ENCODE peak calls at places on chromosomes 5 and 9, in five cellular contexts. A is CD8-positive, alpha-beta T cell; G is cardiac muscle cell; O is heart right ventricle; D is trophoblast cell. Q is an unnamed sample.
A peak's percentile ranks its signal among the peaks of the same experiment; 100 is the strongest.

GRCh38 chr9:99050924-99051323 is 54.0 kb upstream of the TGFBR1 start:
- DNase-seq in A (no peak), G (no peak), O (no peak), D (no peak), Q (no peak)

GRCh38 chr5:73336366-73336765 is 112.2 kb downstream of the FOXD1 start:
- DNase-seq in A (no peak), G (no peak), O (no peak), D (no peak), Q (no peak)

GRCh38 chr5:93621340-93621872 is 38.4 kb downstream of the NR2F1 start:
- DNase-seq in A (no peak), G (no peak), O (peak; percentile 79), D (peak; percentile 83), Q (no peak)

GRCh38 chr9:124716795-124717194 is 54.3 kb downstream of the NR6A1 start:
- DNase-seq in A (no peak), G (no peak), O (no peak), D (no peak), Q (no peak)

GRCh38 chr9:129550199-129550839 is 70.6 kb downstream of the C9orf50 start:
- DNase-seq in A (no peak), G (peak; percentile 80), O (peak; percentile 76), D (peak; percentile 61), Q (peak; percentile 58)

GRCh38 chr9:81605154-81605670 is 84.1 kb downstream of the TLE1 start:
- DNase-seq in A (no peak), G (no peak), O (no peak), D (peak; percentile 92), Q (no peak)

GRCh38 chr9:39588056-39588814 is 232.8 kb downstream of the SPATA31A1 start:
- DNase-seq in A (no peak), G (no peak), O (no peak), D (no peak), Q (no peak)

GRCh38 chr9:34049630-34050384 is 1.1 kb upstream of the UBAP2 start:
- DNase-seq in A (no peak), G (peak; percentile 28), O (peak; percentile 8), D (no peak), Q (no peak)

GRCh38 chr5:96661101-96661840 is 905 bp upstream of the CAST start:
- DNase-seq in A (peak; percentile 63), G (peak; percentile 16), O (peak; percentile 20), D (peak; percentile 48), Q (no peak)

GRCh38 chr5:83450183-83450839 is 21.2 kb upstream of the VCAN start:
- DNase-seq in A (no peak), G (no peak), O (peak; percentile 14), D (no peak), Q (no peak)

GRCh38 chr9:127175764-127176163 is 53.3 kb upstream of the ANGPTL2 start:
- DNase-seq in A (peak; percentile 7), G (no peak), O (no peak), D (no peak), Q (no peak)

GRCh38 chr5:32805966-32806626 is 95.0 kb downstream of the NPR3 start:
- DNase-seq in A (no peak), G (no peak), O (no peak), D (peak; percentile 74), Q (peak; percentile 23)

GRCh38 chr9:34381323-34381722 is 4.6 kb upstream of the MYORG start:
- DNase-seq in A (peak; percentile 50), G (no peak), O (peak; percentile 42), D (peak; percentile 14), Q (no peak)

GRCh38 chr9:35923927-35924763 is 14.9 kb downstream of the SPAAR start:
- DNase-seq in A (no peak), G (no peak), O (no peak), D (peak; percentile 63), Q (peak; percentile 92)

GRCh38 chr5:17438027-17438426 is 60.0 kb upstream of the TAF11L2 start:
- DNase-seq in A (no peak), G (no peak), O (no peak), D (no peak), Q (no peak)

GRCh38 chr5:17439956-17440355 is 58.1 kb upstream of the TAF11L2 start:
- DNase-seq in A (no peak), G (no peak), O (no peak), D (no peak), Q (no peak)

GRCh38 chr5:17434982-17435381 is 63.0 kb upstream of the TAF11L2 start:
- DNase-seq in A (no peak), G (no peak), O (no peak), D (no peak), Q (no peak)

GRCh38 chr5:17436766-17437221 is 61.2 kb upstream of the TAF11L2 start:
- DNase-seq in A (no peak), G (no peak), O (no peak), D (no peak), Q (no peak)

GRCh38 chr5:17436345-17436744 is 61.7 kb upstream of the TAF11L2 start:
- DNase-seq in A (no peak), G (no peak), O (no peak), D (no peak), Q (no peak)
- H3K4me3 ChIP-seq in A (no peak overlapping the region), G (no peak overlapping the region), O (no peak overlapping the region), D (no peak overlapping the region), Q (no peak overlapping the region)

GRCh38 chr9:121271368-121272351 is 3.7 kb downstream of the GSN start:
- DNase-seq in A (no peak), G (no peak), O (peak; percentile 64), D (peak; percentile 74), Q (peak; percentile 69)

GRCh38 chr9:121268598-121269029 is 652 bp downstream of the GSN start:
- DNase-seq in A (no peak), G (no peak), O (no peak), D (peak; percentile 45), Q (no peak)

GRCh38 chr9:121267689-121268597 is at the start of gene GSN:
- DNase-seq in A (peak; percentile 71), G (peak; percentile 78), O (peak; percentile 86), D (peak; percentile 76), Q (no peak)

GRCh38 chr9:121269030-121269887 is 1.3 kb downstream of the GSN start:
- DNase-seq in A (no peak), G (no peak), O (no peak), D (peak; percentile 93), Q (no peak)

DNA sequence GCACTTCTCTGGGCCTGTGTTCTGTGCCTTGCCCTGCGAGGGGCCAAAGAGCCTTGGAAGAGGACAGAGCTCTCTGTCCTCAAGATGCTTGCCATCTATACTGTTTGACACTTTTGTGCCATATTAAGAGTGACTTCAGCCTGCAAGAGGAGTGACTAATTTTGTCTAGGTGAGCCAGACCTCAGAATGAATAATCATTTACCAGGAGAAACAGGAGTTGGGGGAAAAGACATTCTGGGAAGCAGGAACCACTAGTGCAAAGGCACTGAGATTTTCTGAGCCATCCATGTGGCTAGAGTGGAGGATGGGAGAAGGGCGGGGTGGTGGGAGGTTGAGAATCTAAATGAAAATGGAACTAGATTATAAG is 1.9 kb downstream of the GSN start:
- DNase-seq in A (no peak), G (no peak), O (no peak), D (no peak), Q (no peak)
- H3K4me3 ChIP-seq in A (no peak overlapping the region), G (no peak overlapping the region), O (peak overlapping the region; percentile 90), D (no peak overlapping the region), Q (peak overlapping the region; percentile 85)

GRCh38 chr9:89177021-89177400 is 1.6 kb downstream of the SHC3 start:
- DNase-seq in A (no peak), G (no peak), O (no peak), D (no peak), Q (no peak)
- H3K4me3 ChIP-seq in A (no peak overlapping the region), G (no peak overlapping the region), O (no peak overlapping the region), D (no peak overlapping the region), Q (peak overlapping the region; percentile 56)

GRCh38 chr9:137588891-137589290 is 1.4 kb downstream of the ZMYND19 start:
- DNase-seq in A (no peak), G (no peak), O (no peak), D (no peak), Q (no peak)
- H3K4me3 ChIP-seq in A (no peak overlapping the region), G (no peak overlapping the region), O (no peak overlapping the region), D (peak overlapping the region; percentile 97), Q (peak overlapping the region; percentile 65)

GRCh38 chr9:136552117-136552685 is 6.4 kb upstream of the NOTCH1 start:
- DNase-seq in A (no peak), G (no peak), O (no peak), D (peak; percentile 45), Q (no peak)
- H3K4me3 ChIP-seq in A (no peak overlapping the region), G (no peak overlapping the region), O (no peak overlapping the region), D (no peak overlapping the region), Q (no peak overlapping the region)

DNA sequence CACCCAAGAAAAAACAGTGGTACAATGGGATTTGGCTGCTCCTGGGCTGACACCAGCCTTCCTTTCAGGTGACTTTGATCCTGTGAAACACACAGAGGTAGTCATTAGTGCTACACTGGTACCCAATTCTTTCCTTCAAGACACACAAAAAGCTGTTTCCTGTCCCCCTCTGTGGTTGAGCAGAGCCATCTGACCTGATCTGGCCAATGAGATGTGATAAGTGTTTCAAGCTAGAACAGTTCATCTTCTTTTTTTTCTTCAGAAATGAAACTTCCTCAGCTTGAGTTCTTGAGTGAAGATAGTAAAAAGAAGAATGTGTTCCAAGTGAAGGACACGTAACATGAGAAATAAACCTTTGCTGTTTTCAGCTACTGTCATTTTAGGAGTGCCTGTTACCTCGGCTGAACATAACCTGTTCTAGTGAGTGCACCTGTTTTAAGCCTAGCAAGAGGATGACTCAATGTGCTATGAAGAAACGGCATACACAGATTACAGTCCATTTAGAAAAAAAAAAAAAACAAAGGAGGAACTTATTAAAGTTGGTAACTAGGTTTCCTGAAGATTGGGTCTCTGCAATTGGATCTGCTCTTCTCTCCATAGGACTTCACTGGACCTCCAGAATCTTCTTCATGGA is 287.8 kb downstream of the GAS1 start:
- DNase-seq in A (no peak), G (no peak), O (no peak), D (peak; percentile 47), Q (no peak)
- H3K4me3 ChIP-seq in A (no peak overlapping the region), G (no peak overlapping the region), O (no peak overlapping the region), D (no peak overlapping the region), Q (no peak overlapping the region)

GRCh38 chr9:840343-840742 is 1.2 kb upstream of the DMRT1 start:
- DNase-seq in A (no peak), G (no peak), O (no peak), D (no peak), Q (no peak)

GRCh38 chr9:841371-842209 is at the start of gene DMRT1:
- DNase-seq in A (no peak), G (no peak), O (no peak), D (peak; percentile 9), Q (no peak)

GRCh38 chr9:846852-847251 is 5.4 kb downstream of the DMRT1 start:
- DNase-seq in A (no peak), G (no peak), O (no peak), D (peak; percentile 23), Q (no peak)

GRCh38 chr9:847505-847904 is 6.0 kb downstream of the DMRT1 start:
- DNase-seq in A (no peak), G (no peak), O (no peak), D (no peak), Q (no peak)

DNA sequence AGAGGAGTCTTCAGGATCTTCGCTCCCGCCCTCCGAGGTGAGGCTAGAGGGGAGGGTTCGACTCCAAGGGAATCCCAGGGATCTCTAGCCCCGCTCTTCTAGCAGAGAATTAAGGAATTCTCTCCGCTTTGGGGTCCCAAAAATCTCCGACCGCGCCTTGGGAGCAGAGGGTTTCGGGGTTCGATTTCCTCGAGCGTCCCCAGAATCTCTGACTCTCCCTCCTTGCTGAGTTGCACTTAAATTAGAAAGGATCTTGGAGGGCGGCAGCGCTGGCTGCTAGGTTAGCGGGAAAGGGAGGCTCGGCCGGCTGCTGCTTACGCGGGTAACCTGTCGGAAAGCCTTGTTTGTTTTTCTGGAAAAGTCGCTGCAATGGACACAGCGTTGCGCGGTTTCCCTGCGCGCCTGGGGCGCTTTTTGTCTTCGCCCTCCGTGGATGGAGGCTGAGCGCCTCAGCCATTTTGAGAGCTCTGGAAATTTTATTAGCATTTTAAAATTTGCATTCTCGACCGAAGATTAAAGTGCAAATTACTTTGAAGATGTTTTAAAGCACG is 1.5 kb downstream of the DMRT1 start:
- DNase-seq in A (no peak), G (no peak), O (no peak), D (peak; percentile 36), Q (no peak)
- H3K4me3 ChIP-seq in A (no peak overlapping the region), G (no peak overlapping the region), O (no peak overlapping the region), D (no peak overlapping the region), Q (no peak overlapping the region)